ENCODE peak calls at places on chromosomes 11 and 22, in eight cellular contexts. One of them, this sample, is unnamed.
A peak's percentile ranks its signal among the peaks of the same experiment; 100 is the strongest.

GRCh38 chr22:35394011-35394312 is 6.0 kb upstream of the MCM5 start:
- DNase-seq in WTC11: no peak
- DNase-seq in EL: no peak
- DNase-seq in stimulated activated naive B cell treated with anti-CD40 and anti-IgM and Interleukin-4, amounts not matched to agents 10 μg/mL and 1 μg/mL and 100 μg/mL, for 72 hours: no peak
- DNase-seq in AG04450: no peak
- DNase-seq in posterior cingulate gyrus: no peak
- DNase-seq in OCI-LY7: no peak
- DNase-seq in cardiac fibroblast: no peak
- DNase-seq in this sample: no peak

GRCh38 chr11:123238297-123238696 is 43.2 kb upstream of the CLMP start:
- DNase-seq in WTC11: no peak
- DNase-seq in EL: no peak
- DNase-seq in stimulated activated naive B cell treated with anti-CD40 and anti-IgM and Interleukin-4, amounts not matched to agents 10 μg/mL and 1 μg/mL and 100 μg/mL, for 72 hours: no peak
- DNase-seq in AG04450: no peak
- DNase-seq in posterior cingulate gyrus: no peak
- DNase-seq in OCI-LY7: no peak
- DNase-seq in cardiac fibroblast: peak; percentile 43
- DNase-seq in this sample: no peak

GRCh38 chr11:251550-251949 is 14.8 kb downstream of the PSMD13 start:
- DNase-seq in WTC11: no peak
- DNase-seq in EL: no peak
- DNase-seq in stimulated activated naive B cell treated with anti-CD40 and anti-IgM and Interleukin-4, amounts not matched to agents 10 μg/mL and 1 μg/mL and 100 μg/mL, for 72 hours: no peak
- DNase-seq in AG04450: no peak
- DNase-seq in posterior cingulate gyrus: no peak
- DNase-seq in OCI-LY7: no peak
- DNase-seq in cardiac fibroblast: no peak
- DNase-seq in this sample: peak; percentile 55

GRCh38 chr11:68684385-68685356 is at the start of gene GAL:
- DNase-seq in WTC11: peak; percentile 45
- DNase-seq in EL: no peak
- DNase-seq in stimulated activated naive B cell treated with anti-CD40 and anti-IgM and Interleukin-4, amounts not matched to agents 10 μg/mL and 1 μg/mL and 100 μg/mL, for 72 hours: no peak
- DNase-seq in AG04450: no peak
- DNase-seq in posterior cingulate gyrus: no peak
- DNase-seq in OCI-LY7: no peak
- DNase-seq in cardiac fibroblast: no peak
- DNase-seq in this sample: no peak

GRCh38 chr11:118313242-118313641 is 8.7 kb downstream of the CD3E start:
- DNase-seq in WTC11: no peak
- DNase-seq in EL: no peak
- DNase-seq in stimulated activated naive B cell treated with anti-CD40 and anti-IgM and Interleukin-4, amounts not matched to agents 10 μg/mL and 1 μg/mL and 100 μg/mL, for 72 hours: no peak
- DNase-seq in AG04450: no peak
- DNase-seq in posterior cingulate gyrus: no peak
- DNase-seq in OCI-LY7: no peak
- DNase-seq in cardiac fibroblast: peak; percentile 10
- DNase-seq in this sample: no peak

GRCh38 chr11:125078516-125079140 is 15.5 kb downstream of the SLC37A2 start:
- DNase-seq in WTC11: no peak
- DNase-seq in EL: no peak
- DNase-seq in stimulated activated naive B cell treated with anti-CD40 and anti-IgM and Interleukin-4, amounts not matched to agents 10 μg/mL and 1 μg/mL and 100 μg/mL, for 72 hours: no peak
- DNase-seq in AG04450: no peak
- DNase-seq in posterior cingulate gyrus: no peak
- DNase-seq in OCI-LY7: no peak
- DNase-seq in cardiac fibroblast: no peak
- DNase-seq in this sample: no peak

GRCh38 chr11:39675171-39675570 is 1784.3 kb downstream of the LRRC4C start:
- DNase-seq in WTC11: no peak
- DNase-seq in EL: no peak
- DNase-seq in stimulated activated naive B cell treated with anti-CD40 and anti-IgM and Interleukin-4, amounts not matched to agents 10 μg/mL and 1 μg/mL and 100 μg/mL, for 72 hours: no peak
- DNase-seq in AG04450: no peak
- DNase-seq in posterior cingulate gyrus: no peak
- DNase-seq in OCI-LY7: no peak
- DNase-seq in cardiac fibroblast: no peak
- DNase-seq in this sample: no peak

GRCh38 chr11:109798521-109798920 is 294.7 kb upstream of the ZC3H12C start:
- DNase-seq in WTC11: no peak
- DNase-seq in EL: no peak
- DNase-seq in stimulated activated naive B cell treated with anti-CD40 and anti-IgM and Interleukin-4, amounts not matched to agents 10 μg/mL and 1 μg/mL and 100 μg/mL, for 72 hours: no peak
- DNase-seq in AG04450: no peak
- DNase-seq in posterior cingulate gyrus: no peak
- DNase-seq in OCI-LY7: no peak
- DNase-seq in cardiac fibroblast: no peak
- DNase-seq in this sample: no peak

GRCh38 chr11:76653674-76654309 is 16.8 kb downstream of the LRRC32 start:
- DNase-seq in WTC11: peak; percentile 4
- DNase-seq in EL: peak; percentile 36
- DNase-seq in stimulated activated naive B cell treated with anti-CD40 and anti-IgM and Interleukin-4, amounts not matched to agents 10 μg/mL and 1 μg/mL and 100 μg/mL, for 72 hours: no peak
- DNase-seq in AG04450: peak; percentile 94
- DNase-seq in posterior cingulate gyrus: no peak
- DNase-seq in OCI-LY7: no peak
- DNase-seq in cardiac fibroblast: peak; percentile 72
- DNase-seq in this sample: no peak

GRCh38 chr11:73521621-73522020 is 76.3 kb downstream of the FAM168A start:
- DNase-seq in WTC11: no peak
- DNase-seq in EL: peak; percentile 48
- DNase-seq in stimulated activated naive B cell treated with anti-CD40 and anti-IgM and Interleukin-4, amounts not matched to agents 10 μg/mL and 1 μg/mL and 100 μg/mL, for 72 hours: no peak
- DNase-seq in AG04450: no peak
- DNase-seq in posterior cingulate gyrus: no peak
- DNase-seq in OCI-LY7: no peak
- DNase-seq in cardiac fibroblast: peak; percentile 24
- DNase-seq in this sample: no peak